ENCODE peak calls at places on chromosomes 5 and 9, in six cellular contexts. U, G, T, O, N and I are unnamed samples.

GRCh38 chr9:133973791-133974630 is 18.1 kb downstream of the VAV2 start:
- DNase-seq in U (peak), G (no peak), N (no peak), T (peak), O (no peak), I (no peak)

GRCh38 chr5:32320576-32320975 is 7.8 kb upstream of the MTMR12 start:
- DNase-seq in T (no peak), G (no peak), N (no peak), O (no peak), U (no peak), I (no peak)

GRCh38 chr5:39422886-39423285 is 1.9 kb downstream of the DAB2 start:
- DNase-seq in U (no peak), O (no peak), G (no peak), N (no peak), T (no peak), I (no peak)

GRCh38 chr9:967436-967835 is 9.0 kb upstream of the DMRT3 start:
- DNase-seq in U (no peak), G (no peak), T (no peak), N (no peak), O (no peak), I (no peak)

GRCh38 chr5:126516133-126516532 is 78.9 kb downstream of the ALDH7A1 start:
- DNase-seq in O (peak), T (no peak), G (peak), U (no peak), N (no peak), I (no peak)

GRCh38 chr5:36839479-36839878 is 37.1 kb upstream of the NIPBL start:
- DNase-seq in U (no peak), G (no peak), T (no peak), N (no peak), O (no peak), I (no peak)

GRCh38 chr5:5318426-5319205 is 103.9 kb upstream of the ICE1 start:
- DNase-seq in O (no peak), G (no peak), U (no peak), T (no peak), N (no peak), I (no peak)

GRCh38 chr9:33924978-33925797 is 108.2 kb downstream of the UBE2R2 start:
- DNase-seq in N (peak), G (peak), U (peak), T (no peak), O (peak), I (no peak)

GRCh38 chr9:86308687-86309086 is 26.3 kb upstream of the ISCA1 start:
- DNase-seq in U (no peak), G (no peak), T (no peak), N (no peak), O (no peak), I (no peak)

GRCh38 chr5:175343292-175343691 is 100.7 kb downstream of the DRD1 start:
- DNase-seq in O (no peak), U (no peak), T (no peak), N (no peak), G (no peak), I (no peak)